ENCODE peak calls at places on chromosomes 7 and 10, in ten cellular contexts. J, Z, D, L, M, U, Y, R, H and N are unnamed samples.

GRCh38 chr7:92135100-92135429 is 788 bp upstream of the CYP51A1 start:
- DNase-seq in J (no peak), Z (no peak), D (no peak), L (peak), M (no peak), U (no peak), Y (no peak), R (peak), H (no peak), N (no peak)

GRCh38 chr10:99551158-99551557 is 18.4 kb downstream of the NKX2-3 start:
- DNase-seq in J (peak), Z (peak), D (no peak), L (no peak), M (no peak), U (no peak), Y (peak), R (no peak), H (peak), N (no peak)

GRCh38 chr10:474946-475345 is 214.5 kb downstream of the DIP2C start:
- DNase-seq in J (no peak), Z (no peak), D (no peak), L (no peak), M (no peak), U (no peak), Y (no peak), R (peak), H (no peak), N (no peak)

GRCh38 chr7:29888006-29888405 is 81.7 kb downstream of the WIPF3 start:
- DNase-seq in J (no peak), Z (no peak), D (no peak), L (no peak), M (no peak), U (no peak), Y (no peak), R (no peak), H (no peak), N (no peak)

GRCh38 chr7:13641699-13642098 is 347.8 kb downstream of the ETV1 start:
- DNase-seq in J (no peak), Z (peak), D (no peak), L (no peak), M (no peak), U (no peak), Y (no peak), R (no peak), H (peak), N (peak)

GRCh38 chr10:98374176-98374969 is 40.6 kb downstream of the PYROXD2 start:
- DNase-seq in J (no peak), Z (peak), D (no peak), L (no peak), M (no peak), U (no peak), Y (no peak), R (no peak), H (no peak), N (peak)

GRCh38 chr7:959271-959670 is 4.8 kb upstream of the ADAP1 start:
- DNase-seq in J (peak), Z (no peak), D (peak), L (no peak), M (no peak), U (no peak), Y (no peak), R (no peak), H (no peak), N (no peak)

GRCh38 chr7:36474283-36475010 is 84.8 kb downstream of the ANLN start:
- DNase-seq in J (no peak), Z (peak), D (no peak), L (no peak), M (no peak), U (no peak), Y (peak), R (no peak), H (no peak), N (peak)

GRCh38 chr7:135337506-135337905 is 103.9 kb downstream of the STRA8 start:
- DNase-seq in J (no peak), Z (no peak), D (no peak), L (no peak), M (no peak), U (no peak), Y (no peak), R (no peak), H (no peak), N (no peak)

GRCh38 chr10:98087309-98087708 is 47.1 kb upstream of the R3HCC1L start:
- DNase-seq in J (no peak), Z (peak), D (no peak), L (no peak), M (no peak), U (no peak), Y (peak), R (no peak), H (no peak), N (no peak)

GRCh38 chr10:124047427-124048157 is 45.8 kb downstream of the CHST15 start:
- DNase-seq in J (no peak), Z (no peak), D (no peak), L (no peak), M (no peak), U (no peak), Y (no peak), R (no peak), H (no peak), N (no peak)

GRCh38 chr10:4532467-4532866 is 293.5 kb upstream of the AKR1E2 start:
- DNase-seq in J (no peak), Z (peak), D (no peak), L (no peak), M (no peak), U (no peak), Y (no peak), R (no peak), H (no peak), N (peak)

GRCh38 chr10:133257489-133258065 is 19.1 kb downstream of the ADAM8 start:
- DNase-seq in J (peak), Z (no peak), D (peak), L (peak), M (peak), U (no peak), Y (peak), R (peak), H (peak), N (no peak)

GRCh38 chr7:28355553-28356319 is 56.6 kb upstream of the CREB5 start:
- DNase-seq in J (no peak), Z (no peak), D (no peak), L (no peak), M (no peak), U (no peak), Y (no peak), R (no peak), H (no peak), N (no peak)

GRCh38 chr7:157389951-157390730 is 53.3 kb downstream of the DNAJB6 start:
- DNase-seq in J (no peak), Z (no peak), D (peak), L (no peak), M (no peak), U (no peak), Y (peak), R (no peak), H (no peak), N (no peak)

GRCh38 chr10:3538850-3539531 is 246.0 kb downstream of the KLF6 start:
- DNase-seq in J (peak), Z (peak), D (peak), L (peak), M (peak), U (no peak), Y (peak), R (no peak), H (no peak), N (peak)

GRCh38 chr7:28168393-28169158 is 12.0 kb downstream of the JAZF1 start:
- DNase-seq in J (no peak), Z (peak), D (no peak), L (no peak), M (no peak), U (no peak), Y (no peak), R (no peak), H (no peak), N (no peak)

GRCh38 chr10:83605783-83606182 is 533.5 kb upstream of the GHITM start:
- DNase-seq in J (no peak), Z (no peak), D (no peak), L (no peak), M (no peak), U (no peak), Y (no peak), R (no peak), H (no peak), N (no peak)

GRCh38 chr7:121873795-121874194 is 834 bp downstream of the PTPRZ1 start:
- DNase-seq in J (no peak), Z (no peak), D (no peak), L (no peak), M (no peak), U (no peak), Y (no peak), R (no peak), H (no peak), N (no peak)

GRCh38 chr7:44636041-44636580 is 29.7 kb downstream of the OGDH start:
- DNase-seq in J (no peak), Z (no peak), D (no peak), L (no peak), M (no peak), U (no peak), Y (no peak), R (peak), H (no peak), N (no peak)

GRCh38 chr7:2520131-2520807 is 695 bp downstream of the LFNG start:
- DNase-seq in J (no peak), Z (no peak), D (no peak), L (no peak), M (no peak), U (no peak), Y (peak), R (no peak), H (no peak), N (peak)

GRCh38 chr7:1046722-1047679 is 2.7 kb downstream of the GPR146 start:
- DNase-seq in J (no peak), Z (no peak), D (no peak), L (no peak), M (no peak), U (no peak), Y (no peak), R (no peak), H (no peak), N (no peak)

GRCh38 chr7:149610441-149611011 is 112.9 kb upstream of the ZNF746 start:
- DNase-seq in J (peak), Z (no peak), D (peak), L (no peak), M (no peak), U (no peak), Y (no peak), R (peak), H (no peak), N (no peak)

GRCh38 chr7:113099284-113099919 is 12.8 kb upstream of the GPR85 start:
- DNase-seq in J (no peak), Z (peak), D (no peak), L (no peak), M (no peak), U (no peak), Y (no peak), R (no peak), H (no peak), N (no peak)

GRCh38 chr10:3813267-3813666 is 28.3 kb upstream of the KLF6 start:
- DNase-seq in J (no peak), Z (no peak), D (no peak), L (no peak), M (no peak), U (no peak), Y (no peak), R (no peak), H (no peak), N (no peak)

GRCh38 chr7:28358423-28358868 is 53.9 kb upstream of the CREB5 start:
- DNase-seq in J (no peak), Z (peak), D (no peak), L (no peak), M (no peak), U (no peak), Y (no peak), R (no peak), H (no peak), N (peak)

GRCh38 chr10:70410608-70411007 is 6.7 kb downstream of the EIF4EBP2 start:
- DNase-seq in J (no peak), Z (no peak), D (no peak), L (no peak), M (no peak), U (no peak), Y (no peak), R (no peak), H (no peak), N (no peak)

GRCh38 chr7:99679400-99680191 is at the start of gene CYP3A5:
- DNase-seq in J (peak), Z (no peak), D (no peak), L (peak), M (no peak), U (no peak), Y (peak), R (peak), H (peak), N (peak)
- TF ChIP-seq POLR2A in J (peak), Z (no peak), D (no peak), L (no peak), M (no peak), U (peak), Y (no peak), R (peak), H (no peak), N (peak)

DNA sequence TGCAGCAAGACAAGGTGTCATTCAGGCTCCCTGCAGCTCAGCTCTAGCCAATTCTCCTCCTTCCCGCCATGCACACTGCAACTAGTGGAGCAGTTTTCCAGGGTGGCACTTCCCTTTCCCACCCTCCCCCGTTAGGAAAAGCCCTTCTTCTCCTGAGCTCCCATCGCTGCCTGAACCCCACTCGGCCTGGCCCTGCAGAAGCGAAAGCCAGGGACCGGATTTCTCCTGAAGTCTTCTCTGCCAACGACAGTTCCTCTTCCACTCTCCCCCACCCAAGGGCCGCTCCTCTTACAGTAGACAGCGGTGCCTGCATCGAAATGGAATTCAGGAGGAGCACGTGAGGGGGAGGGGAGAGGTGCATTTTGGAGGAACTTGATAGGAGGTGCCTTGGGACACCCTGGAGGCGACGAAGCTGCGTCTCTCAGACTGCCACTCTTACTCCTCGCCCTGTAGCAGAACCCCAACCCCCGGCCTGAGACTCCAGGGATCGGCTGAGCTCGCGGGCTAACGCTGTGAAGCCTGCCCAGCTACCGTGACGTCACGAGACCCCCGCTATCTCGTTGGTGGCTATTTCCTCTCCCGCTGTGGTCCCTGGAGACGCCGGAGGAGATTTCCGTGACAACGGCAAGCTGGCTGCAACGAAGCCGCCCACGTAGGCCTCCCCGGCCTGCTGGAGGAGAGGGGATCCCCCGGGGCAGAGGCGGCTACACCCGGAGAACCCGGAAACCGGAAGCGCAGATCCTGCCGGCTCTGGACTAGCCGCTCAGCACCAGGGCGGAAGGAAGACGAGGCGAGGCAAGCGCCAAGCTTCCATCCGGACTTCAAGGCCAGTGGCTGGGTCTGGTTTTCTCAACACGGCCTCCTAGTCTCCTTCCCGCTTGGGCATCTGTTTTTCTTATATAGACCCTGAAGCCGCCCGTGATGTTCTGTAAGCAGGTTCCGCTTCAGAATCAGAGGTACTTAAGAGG is 109.7 kb downstream of the RALA start:
- DNase-seq in J (peak), Z (peak), D (peak), L (peak), M (peak), U (peak), Y (peak), R (peak), H (peak), N (peak)
- TF ChIP-seq POLR2A in J (no peak), Z (peak), D (no peak), L (peak), M (no peak), U (peak), Y (peak), R (peak), H (no peak), N (peak)

DNA sequence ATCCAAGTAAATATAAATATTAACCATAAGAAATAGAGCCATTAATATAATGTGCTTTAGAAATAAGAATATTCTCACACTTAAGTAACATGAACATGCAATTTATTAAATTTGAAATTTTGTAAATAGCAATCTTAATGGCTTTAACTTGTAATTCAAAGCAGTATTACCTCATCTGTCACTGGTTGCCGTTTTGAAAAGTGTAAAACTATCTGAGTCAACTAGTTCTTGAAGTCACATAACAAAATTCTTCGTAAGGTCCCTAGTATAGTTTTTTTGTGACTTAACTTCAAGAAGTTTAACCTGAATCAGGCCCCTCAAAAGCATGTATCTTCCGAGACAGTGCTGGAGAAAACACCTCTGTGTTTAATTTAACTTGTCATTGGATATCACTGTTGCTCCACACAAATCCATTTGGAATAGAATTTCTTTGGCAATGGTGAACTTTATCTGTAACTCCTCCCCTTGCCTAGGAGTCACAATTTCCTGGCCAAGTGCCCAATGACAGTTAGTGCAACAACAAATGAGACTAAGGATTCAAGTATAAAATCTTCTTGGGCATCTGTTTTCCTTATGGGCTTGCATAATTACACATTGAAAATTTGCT is 47.1 kb downstream of the NT5C2 start:
- DNase-seq in J (peak), Z (peak), D (peak), L (peak), M (peak), U (no peak), Y (peak), R (peak), H (peak), N (peak)
- TF ChIP-seq POLR2A in J (no peak), Z (no peak), D (no peak), L (no peak), M (no peak), U (no peak), Y (no peak), R (peak), H (peak), N (no peak)

GRCh38 chr7:42236266-42237161 is 495 bp downstream of the GLI3 start:
- DNase-seq in J (peak), Z (peak), D (peak), L (peak), M (peak), U (no peak), Y (no peak), R (peak), H (no peak), N (peak)
- TF ChIP-seq POLR2A in J (no peak), Z (no peak), D (no peak), L (peak), M (peak), U (peak), Y (no peak), R (peak), H (peak), N (peak)

GRCh38 chr7:148546857-148547256 is 43.7 kb upstream of the C7orf33 start:
- DNase-seq in J (no peak), Z (no peak), D (no peak), L (no peak), M (no peak), U (no peak), Y (no peak), R (no peak), H (no peak), N (no peak)

GRCh38 chr7:148540041-148540738 is 50.4 kb upstream of the C7orf33 start:
- DNase-seq in J (peak), Z (peak), D (peak), L (peak), M (no peak), U (no peak), Y (no peak), R (no peak), H (no peak), N (peak)

GRCh38 chr7:148545172-148545571 is 45.4 kb upstream of the C7orf33 start:
- DNase-seq in J (no peak), Z (no peak), D (no peak), L (no peak), M (no peak), U (no peak), Y (no peak), R (no peak), H (no peak), N (no peak)

GRCh38 chr7:148541891-148542504 is 48.6 kb upstream of the C7orf33 start:
- DNase-seq in J (no peak), Z (no peak), D (no peak), L (no peak), M (no peak), U (no peak), Y (no peak), R (no peak), H (no peak), N (no peak)

GRCh38 chr7:148543302-148543701 is 47.3 kb upstream of the C7orf33 start:
- DNase-seq in J (no peak), Z (no peak), D (no peak), L (no peak), M (no peak), U (no peak), Y (no peak), R (no peak), H (no peak), N (no peak)
- TF ChIP-seq POLR2A in J (no peak), Z (no peak), D (no peak), L (no peak), M (no peak), U (no peak), Y (no peak), R (no peak), H (no peak), N (no peak)